ENCODE peak calls at places on chromosome X, in eight cellular contexts. A is bronchial epithelial cell; M is upper lobe of right lung; E is cerebellum; C is fibroblast of pulmonary artery; I is stimulated activated CD4-positive, alpha-beta T cell treated with anti-CD3 and anti-CD28 coated beads, Interleukin-1b, Interleukin-23, amount 100 ng/mL, for 1 hour; W is midbrain; H is left ventricle myocardium superior. U is an unnamed sample.

GRCh38 chrX:150158554-150159332 is 204.4 kb upstream of the MAMLD1 start:
- DNase-seq in A (no peak), M (no peak), E (no peak), C (no peak), I (no peak), W (no peak), H (no peak), U (no peak)

GRCh38 chrX:139126493-139126892 is 404.0 kb upstream of the F9 start:
- DNase-seq in A (peak; percentile 51), M (no peak), E (no peak), C (no peak), I (no peak), W (no peak), H (no peak), U (peak; percentile 13)

GRCh38 chrX:119693032-119693995 is at the start of gene SEPTIN6:
- DNase-seq in A (peak; percentile 18), M (peak; percentile 81), E (peak; percentile 61), C (peak; percentile 69), I (peak; percentile 58), W (peak; percentile 36), H (peak; percentile 77), U (peak; percentile 53)

GRCh38 chrX:118594697-118595420 is 99.2 kb downstream of the DOCK11 start:
- DNase-seq in A (no peak), M (no peak), E (no peak), C (peak; percentile 4), I (no peak), W (no peak), H (no peak), U (no peak)

GRCh38 chrX:153407736-153408135 is 3.5 kb upstream of the ZFP92 start:
- DNase-seq in A (no peak), M (no peak), E (no peak), C (no peak), I (no peak), W (no peak), H (no peak), U (no peak)

GRCh38 chrX:43087825-43088224 is 309.9 kb upstream of the PPP1R2C start:
- DNase-seq in A (no peak), M (no peak), E (no peak), C (no peak), I (no peak), W (no peak), H (no peak), U (no peak)

GRCh38 chrX:153769865-153770605 is 6.0 kb downstream of the PLXNB3 start:
- DNase-seq in A (no peak), M (peak; percentile 37), E (no peak), C (no peak), I (no peak), W (no peak), H (no peak), U (no peak)

GRCh38 chrX:9466115-9466495 is 1.2 kb downstream of the TBL1X start:
- DNase-seq in A (no peak), M (peak; percentile 75), E (no peak), C (no peak), I (no peak), W (no peak), H (peak; percentile 66), U (no peak)

GRCh38 chrX:15815779-15816452 is 25.6 kb downstream of the ZRSR2 start:
- DNase-seq in A (peak; percentile 3), M (no peak), E (no peak), C (peak; percentile 31), I (no peak), W (no peak), H (no peak), U (peak; percentile 15)

GRCh38 chrX:136209016-136209738 is 42.0 kb downstream of the MAP7D3 start:
- DNase-seq in A (no peak), M (peak; percentile 66), E (peak; percentile 41), C (peak; percentile 65), I (no peak), W (no peak), H (peak; percentile 66), U (peak; percentile 44)

GRCh38 chrX:2464677-2465166 is 36.1 kb downstream of the DHRSX start:
- DNase-seq in A (no peak), M (no peak), E (no peak), C (no peak), I (no peak), W (no peak), H (no peak), U (no peak)

GRCh38 chrX:630007-630921 is at the start of gene SHOX:
- DNase-seq in A (no peak), M (peak; percentile 52), E (no peak), C (no peak), I (no peak), W (no peak), H (no peak), U (no peak)

GRCh38 chrX:68415289-68415688 is 18.0 kb downstream of the OPHN1 start:
- DNase-seq in A (no peak), M (no peak), E (no peak), C (peak; percentile 63), I (no peak), W (no peak), H (peak; percentile 47), U (no peak)

GRCh38 chrX:38216642-38217041 is 4.0 kb downstream of the SRPX start:
- DNase-seq in A (no peak), M (no peak), E (no peak), C (no peak), I (no peak), W (no peak), H (no peak), U (no peak)

U was measured in NCI-H460.